ENCODE peak calls at places on chromosomes 13 and 19, in five cellular contexts. Q is head of caudate nucleus, T is H7, I is breast epithelium, M is cardiac fibroblast. K is an unnamed sample.

GRCh38 chr13:98540476-98540875 is 36.4 kb downstream of the STK24 start:
- DNase-seq in I (no peak), M (peak; percentile 25), T (no peak), Q (no peak), K (no peak)

GRCh38 chr19:3279306-3279705 is 54.8 kb downstream of the CELF5 start:
- DNase-seq in T (peak; percentile 22), Q (peak; percentile 88), I (no peak), M (no peak), K (no peak)

GRCh38 chr19:2554856-2555255 is 78.9 kb downstream of the GADD45B start:
- DNase-seq in T (peak; percentile 7), I (no peak), Q (no peak), M (peak; percentile 55), K (no peak)

GRCh38 chr19:4061683-4062575 is 4.8 kb downstream of the ZBTB7A start:
- DNase-seq in T (peak; percentile 79), I (peak; percentile 76), Q (no peak), M (no peak), K (no peak)

GRCh38 chr13:32863596-32863995 is 152.6 kb upstream of the KL start:
- DNase-seq in T (no peak), Q (no peak), M (no peak), I (no peak), K (no peak)

GRCh38 chr13:26476111-26476743 is 81.3 kb upstream of the WASF3 start:
- DNase-seq in Q (no peak), M (peak; percentile 75), T (peak; percentile 54), I (no peak), K (no peak)

GRCh38 chr13:48181482-48182145 is 51.4 kb upstream of the ITM2B start:
- DNase-seq in T (no peak), M (no peak), I (no peak), Q (no peak), K (no peak)

GRCh38 chr19:12156254-12157058 is at the start of gene ZNF625:
- DNase-seq in I (peak; percentile 92), M (peak; percentile 81), T (peak; percentile 97), Q (peak; percentile 95), K (peak; percentile 58)

GRCh38 chr13:27483421-27483820 is 33.1 kb upstream of the MTIF3 start:
- DNase-seq in M (no peak), I (no peak), T (no peak), Q (no peak), K (no peak)

GRCh38 chr19:50030225-50030624 is 4.4 kb downstream of the ZNF473 start:
- DNase-seq in T (no peak), Q (no peak), I (no peak), M (no peak), K (no peak)

GRCh38 chr19:38877781-38878574 is at the start of gene RINL:
- DNase-seq in T (peak; percentile 66), I (no peak), Q (no peak), M (no peak), K (no peak)

GRCh38 chr19:39199025-39199424 is 2.3 kb downstream of the NCCRP1 start:
- DNase-seq in M (peak; percentile 52), T (peak; percentile 72), I (no peak), Q (peak; percentile 61), K (no peak)

GRCh38 chr13:80901111-80902014 is 560.4 kb upstream of the SPRY2 start:
- DNase-seq in T (no peak), Q (no peak), M (peak; percentile 87), I (no peak), K (no peak)

GRCh38 chr19:6521718-6522646 is 8.8 kb upstream of the TNFSF9 start:
- DNase-seq in I (no peak), M (peak; percentile 53), T (no peak), Q (no peak), K (no peak)

GRCh38 chr13:94996445-94996844 is 284.1 kb upstream of the SOX21 start:
- DNase-seq in M (no peak), T (no peak), I (no peak), Q (no peak), K (no peak)

GRCh38 chr19:49850221-49850486 is 805 bp upstream of the PTOV1 start:
- DNase-seq in I (no peak), Q (no peak), T (no peak), M (no peak), K (no peak)

GRCh38 chr19:56301152-56301551 is 13.5 kb downstream of the ZSCAN5A start:
- DNase-seq in M (peak; percentile 3), Q (no peak), I (no peak), T (peak; percentile 30), K (no peak)

GRCh38 chr19:39582891-39583625 is 19.3 kb upstream of the LGALS13 start:
- DNase-seq in T (no peak), M (no peak), I (no peak), Q (no peak), K (no peak)

GRCh38 chr19:48878219-48879024 is 6.2 kb downstream of the PPP1R15A start:
- DNase-seq in T (peak; percentile 10), Q (no peak), M (peak; percentile 61), I (no peak), K (no peak)

GRCh38 chr13:98033277-98034247 is 80.1 kb downstream of the IPO5 start:
- DNase-seq in M (peak; percentile 79), I (no peak), T (peak; percentile 50), Q (peak; percentile 60), K (peak; percentile 50)

GRCh38 chr19:35049456-35049855 is 7.9 kb downstream of the HPN start:
- DNase-seq in T (no peak), I (no peak), Q (no peak), M (no peak), K (no peak)

GRCh38 chr19:821976-822773 is 420 bp upstream of the PLPPR3 start:
- DNase-seq in T (peak; percentile 97), M (no peak), I (no peak), Q (peak; percentile 44), K (no peak)

GRCh38 chr19:15124572-15125231 is 17.5 kb downstream of the SYDE1 start:
- DNase-seq in T (peak; percentile 93), M (no peak), I (no peak), Q (no peak), K (no peak)

GRCh38 chr13:45410466-45410865 is 7.7 kb downstream of the SLC25A30 start:
- DNase-seq in I (no peak), Q (no peak), T (no peak), M (no peak), K (no peak)

GRCh38 chr19:7211191-7211988 is 82.8 kb downstream of the INSR start:
- DNase-seq in I (no peak), Q (peak; percentile 42), M (peak; percentile 15), T (no peak), K (no peak)